ENCODE peak calls at places on chromosomes 6 and 20, in eight cellular contexts. One of them, this sample, is unnamed.

GRCh38 chr20:59013959-59014608 is 5.1 kb upstream of the TUBB1 start:
- DNase-seq in psoas muscle: no peak
- DNase-seq in activated CD4-positive, alpha-beta T cell treated with anti-CD3 and anti-CD28 coated beads, Interleukin-2, amount 50 U/mL, for 1 hour: no peak
- DNase-seq in natural killer cell: peak
- DNase-seq in left colon: no peak
- DNase-seq in naive thymus-derived CD4-positive, alpha-beta T cell: no peak
- DNase-seq in astrocyte: peak
- DNase-seq in cardiac fibroblast: no peak
- DNase-seq in this sample: no peak

GRCh38 chr6:54262956-54263355 is 45.3 kb upstream of the TINAG start:
- DNase-seq in natural killer cell: no peak
- DNase-seq in astrocyte: no peak
- DNase-seq in activated CD4-positive, alpha-beta T cell treated with anti-CD3 and anti-CD28 coated beads, Interleukin-2, amount 50 U/mL, for 1 hour: no peak
- DNase-seq in psoas muscle: no peak
- DNase-seq in naive thymus-derived CD4-positive, alpha-beta T cell: no peak
- DNase-seq in left colon: no peak
- DNase-seq in cardiac fibroblast: no peak
- DNase-seq in this sample: no peak

GRCh38 chr20:23350007-23350854 is at the start of gene NXT1:
- DNase-seq in psoas muscle: peak
- DNase-seq in astrocyte: peak
- DNase-seq in naive thymus-derived CD4-positive, alpha-beta T cell: peak
- DNase-seq in natural killer cell: peak
- DNase-seq in cardiac fibroblast: peak
- DNase-seq in left colon: peak
- DNase-seq in activated CD4-positive, alpha-beta T cell treated with anti-CD3 and anti-CD28 coated beads, Interleukin-2, amount 50 U/mL, for 1 hour: peak
- DNase-seq in this sample: peak

GRCh38 chr6:56242343-56242742 is 5.0 kb downstream of the COL21A1 start:
- DNase-seq in activated CD4-positive, alpha-beta T cell treated with anti-CD3 and anti-CD28 coated beads, Interleukin-2, amount 50 U/mL, for 1 hour: no peak
- DNase-seq in naive thymus-derived CD4-positive, alpha-beta T cell: no peak
- DNase-seq in cardiac fibroblast: peak
- DNase-seq in astrocyte: no peak
- DNase-seq in left colon: no peak
- DNase-seq in natural killer cell: no peak
- DNase-seq in psoas muscle: no peak
- DNase-seq in this sample: no peak

GRCh38 chr6:169847773-169848380 is 96.5 kb downstream of the ERMARD start:
- DNase-seq in cardiac fibroblast: no peak
- DNase-seq in psoas muscle: no peak
- DNase-seq in astrocyte: no peak
- DNase-seq in natural killer cell: no peak
- DNase-seq in left colon: no peak
- DNase-seq in naive thymus-derived CD4-positive, alpha-beta T cell: no peak
- DNase-seq in activated CD4-positive, alpha-beta T cell treated with anti-CD3 and anti-CD28 coated beads, Interleukin-2, amount 50 U/mL, for 1 hour: no peak
- DNase-seq in this sample: no peak

GRCh38 chr6:19368511-19368910 is 468.7 kb upstream of the ID4 start:
- DNase-seq in natural killer cell: no peak
- DNase-seq in naive thymus-derived CD4-positive, alpha-beta T cell: no peak
- DNase-seq in astrocyte: peak
- DNase-seq in activated CD4-positive, alpha-beta T cell treated with anti-CD3 and anti-CD28 coated beads, Interleukin-2, amount 50 U/mL, for 1 hour: no peak
- DNase-seq in left colon: no peak
- DNase-seq in psoas muscle: no peak
- DNase-seq in cardiac fibroblast: peak
- DNase-seq in this sample: no peak

GRCh38 chr6:80210618-80211017 is 104.1 kb downstream of the BCKDHB start:
- DNase-seq in cardiac fibroblast: peak
- DNase-seq in activated CD4-positive, alpha-beta T cell treated with anti-CD3 and anti-CD28 coated beads, Interleukin-2, amount 50 U/mL, for 1 hour: no peak
- DNase-seq in psoas muscle: no peak
- DNase-seq in naive thymus-derived CD4-positive, alpha-beta T cell: no peak
- DNase-seq in left colon: peak
- DNase-seq in natural killer cell: no peak
- DNase-seq in astrocyte: peak
- DNase-seq in this sample: no peak

GRCh38 chr6:75424610-75425548 is 68.7 kb downstream of the FILIP1 start:
- DNase-seq in activated CD4-positive, alpha-beta T cell treated with anti-CD3 and anti-CD28 coated beads, Interleukin-2, amount 50 U/mL, for 1 hour: no peak
- DNase-seq in left colon: no peak
- DNase-seq in cardiac fibroblast: no peak
- DNase-seq in psoas muscle: no peak
- DNase-seq in astrocyte: peak
- DNase-seq in naive thymus-derived CD4-positive, alpha-beta T cell: no peak
- DNase-seq in natural killer cell: no peak
- DNase-seq in this sample: peak

GRCh38 chr6:152695317-152696043 is 2.2 kb upstream of the MYCT1 start:
- DNase-seq in cardiac fibroblast: peak
- DNase-seq in left colon: no peak
- DNase-seq in activated CD4-positive, alpha-beta T cell treated with anti-CD3 and anti-CD28 coated beads, Interleukin-2, amount 50 U/mL, for 1 hour: no peak
- DNase-seq in psoas muscle: no peak
- DNase-seq in naive thymus-derived CD4-positive, alpha-beta T cell: no peak
- DNase-seq in astrocyte: no peak
- DNase-seq in natural killer cell: no peak
- DNase-seq in this sample: no peak

GRCh38 chr6:43746613-43747101 is 23.4 kb upstream of the VEGFA start:
- DNase-seq in astrocyte: no peak
- DNase-seq in cardiac fibroblast: peak
- DNase-seq in natural killer cell: no peak
- DNase-seq in psoas muscle: peak
- DNase-seq in activated CD4-positive, alpha-beta T cell treated with anti-CD3 and anti-CD28 coated beads, Interleukin-2, amount 50 U/mL, for 1 hour: no peak
- DNase-seq in naive thymus-derived CD4-positive, alpha-beta T cell: no peak
- DNase-seq in left colon: no peak
- DNase-seq in this sample: no peak

GRCh38 chr6:105301756-105302616 is 100.9 kb downstream of the PREP start:
- DNase-seq in cardiac fibroblast: no peak
- DNase-seq in psoas muscle: no peak
- DNase-seq in left colon: no peak
- DNase-seq in activated CD4-positive, alpha-beta T cell treated with anti-CD3 and anti-CD28 coated beads, Interleukin-2, amount 50 U/mL, for 1 hour: no peak
- DNase-seq in astrocyte: no peak
- DNase-seq in natural killer cell: no peak
- DNase-seq in naive thymus-derived CD4-positive, alpha-beta T cell: no peak
- DNase-seq in this sample: peak

GRCh38 chr6:6885521-6886088 is 222.2 kb upstream of the RREB1 start:
- DNase-seq in left colon: peak
- DNase-seq in astrocyte: no peak
- DNase-seq in activated CD4-positive, alpha-beta T cell treated with anti-CD3 and anti-CD28 coated beads, Interleukin-2, amount 50 U/mL, for 1 hour: no peak
- DNase-seq in psoas muscle: peak
- DNase-seq in cardiac fibroblast: no peak
- DNase-seq in natural killer cell: no peak
- DNase-seq in naive thymus-derived CD4-positive, alpha-beta T cell: no peak
- DNase-seq in this sample: no peak

GRCh38 chr20:33789109-33789857 is 21.9 kb upstream of the CHMP4B start:
- DNase-seq in astrocyte: peak
- DNase-seq in naive thymus-derived CD4-positive, alpha-beta T cell: no peak
- DNase-seq in left colon: peak
- DNase-seq in cardiac fibroblast: peak
- DNase-seq in natural killer cell: no peak
- DNase-seq in psoas muscle: peak
- DNase-seq in activated CD4-positive, alpha-beta T cell treated with anti-CD3 and anti-CD28 coated beads, Interleukin-2, amount 50 U/mL, for 1 hour: no peak
- DNase-seq in this sample: peak

GRCh38 chr20:62065669-62066338 is at the start of gene TAF4:
- DNase-seq in left colon: peak
- DNase-seq in astrocyte: peak
- DNase-seq in natural killer cell: peak
- DNase-seq in cardiac fibroblast: peak
- DNase-seq in psoas muscle: peak
- DNase-seq in activated CD4-positive, alpha-beta T cell treated with anti-CD3 and anti-CD28 coated beads, Interleukin-2, amount 50 U/mL, for 1 hour: peak
- DNase-seq in naive thymus-derived CD4-positive, alpha-beta T cell: peak
- DNase-seq in this sample: no peak

GRCh38 chr6:131210469-131210868 is 75.2 kb downstream of the AKAP7 start:
- DNase-seq in psoas muscle: no peak
- DNase-seq in cardiac fibroblast: no peak
- DNase-seq in activated CD4-positive, alpha-beta T cell treated with anti-CD3 and anti-CD28 coated beads, Interleukin-2, amount 50 U/mL, for 1 hour: no peak
- DNase-seq in naive thymus-derived CD4-positive, alpha-beta T cell: no peak
- DNase-seq in astrocyte: no peak
- DNase-seq in left colon: no peak
- DNase-seq in natural killer cell: no peak
- DNase-seq in this sample: peak

GRCh38 chr6:126176266-126176665 is 163.6 kb upstream of the CENPW start:
- DNase-seq in naive thymus-derived CD4-positive, alpha-beta T cell: no peak
- DNase-seq in cardiac fibroblast: peak
- DNase-seq in activated CD4-positive, alpha-beta T cell treated with anti-CD3 and anti-CD28 coated beads, Interleukin-2, amount 50 U/mL, for 1 hour: no peak
- DNase-seq in natural killer cell: no peak
- DNase-seq in astrocyte: no peak
- DNase-seq in psoas muscle: no peak
- DNase-seq in left colon: no peak
- DNase-seq in this sample: peak

GRCh38 chr6:106534564-106534982 is 94.7 kb downstream of the RTN4IP1 start:
- DNase-seq in naive thymus-derived CD4-positive, alpha-beta T cell: no peak
- DNase-seq in left colon: no peak
- DNase-seq in astrocyte: no peak
- DNase-seq in natural killer cell: no peak
- DNase-seq in cardiac fibroblast: no peak
- DNase-seq in activated CD4-positive, alpha-beta T cell treated with anti-CD3 and anti-CD28 coated beads, Interleukin-2, amount 50 U/mL, for 1 hour: peak
- DNase-seq in psoas muscle: no peak
- DNase-seq in this sample: no peak

GRCh38 chr6:123550052-123550617 is 86.6 kb downstream of the TRDN start:
- DNase-seq in left colon: no peak
- DNase-seq in natural killer cell: no peak
- DNase-seq in astrocyte: no peak
- DNase-seq in naive thymus-derived CD4-positive, alpha-beta T cell: no peak
- DNase-seq in psoas muscle: no peak
- DNase-seq in cardiac fibroblast: no peak
- DNase-seq in activated CD4-positive, alpha-beta T cell treated with anti-CD3 and anti-CD28 coated beads, Interleukin-2, amount 50 U/mL, for 1 hour: no peak
- DNase-seq in this sample: no peak

GRCh38 chr6:144662812-144663211 is 377.7 kb downstream of the UTRN start:
- DNase-seq in left colon: no peak
- DNase-seq in activated CD4-positive, alpha-beta T cell treated with anti-CD3 and anti-CD28 coated beads, Interleukin-2, amount 50 U/mL, for 1 hour: no peak
- DNase-seq in cardiac fibroblast: no peak
- DNase-seq in psoas muscle: no peak
- DNase-seq in natural killer cell: no peak
- DNase-seq in astrocyte: peak
- DNase-seq in naive thymus-derived CD4-positive, alpha-beta T cell: no peak
- DNase-seq in this sample: no peak

GRCh38 chr20:32205502-32206382 is 1.8 kb downstream of the PLAGL2 start:
- DNase-seq in psoas muscle: no peak
- DNase-seq in cardiac fibroblast: no peak
- DNase-seq in activated CD4-positive, alpha-beta T cell treated with anti-CD3 and anti-CD28 coated beads, Interleukin-2, amount 50 U/mL, for 1 hour: no peak
- DNase-seq in natural killer cell: no peak
- DNase-seq in naive thymus-derived CD4-positive, alpha-beta T cell: no peak
- DNase-seq in left colon: no peak
- DNase-seq in astrocyte: no peak
- DNase-seq in this sample: no peak

GRCh38 chr20:6769953-6770831 is 2.7 kb downstream of the BMP2 start:
- DNase-seq in psoas muscle: peak
- DNase-seq in astrocyte: peak
- DNase-seq in activated CD4-positive, alpha-beta T cell treated with anti-CD3 and anti-CD28 coated beads, Interleukin-2, amount 50 U/mL, for 1 hour: no peak
- DNase-seq in left colon: peak
- DNase-seq in natural killer cell: peak
- DNase-seq in naive thymus-derived CD4-positive, alpha-beta T cell: no peak
- DNase-seq in cardiac fibroblast: peak
- DNase-seq in this sample: no peak

GRCh38 chr6:169162249-169162967 is 91.2 kb downstream of the THBS2 start:
- DNase-seq in natural killer cell: no peak
- DNase-seq in astrocyte: no peak
- DNase-seq in activated CD4-positive, alpha-beta T cell treated with anti-CD3 and anti-CD28 coated beads, Interleukin-2, amount 50 U/mL, for 1 hour: no peak
- DNase-seq in naive thymus-derived CD4-positive, alpha-beta T cell: no peak
- DNase-seq in psoas muscle: no peak
- DNase-seq in left colon: no peak
- DNase-seq in cardiac fibroblast: no peak
- DNase-seq in this sample: no peak

GRCh38 chr6:169640347-169640972 is 61.4 kb downstream of the WDR27 start:
- DNase-seq in astrocyte: no peak
- DNase-seq in psoas muscle: no peak
- DNase-seq in natural killer cell: no peak
- DNase-seq in activated CD4-positive, alpha-beta T cell treated with anti-CD3 and anti-CD28 coated beads, Interleukin-2, amount 50 U/mL, for 1 hour: no peak
- DNase-seq in left colon: no peak
- DNase-seq in naive thymus-derived CD4-positive, alpha-beta T cell: no peak
- DNase-seq in cardiac fibroblast: peak
- DNase-seq in this sample: no peak

GRCh38 chr20:52011093-52011492 is 180.5 kb downstream of the ZFP64 start:
- DNase-seq in naive thymus-derived CD4-positive, alpha-beta T cell: no peak
- DNase-seq in psoas muscle: no peak
- DNase-seq in left colon: no peak
- DNase-seq in natural killer cell: no peak
- DNase-seq in cardiac fibroblast: no peak
- DNase-seq in astrocyte: no peak
- DNase-seq in activated CD4-positive, alpha-beta T cell treated with anti-CD3 and anti-CD28 coated beads, Interleukin-2, amount 50 U/mL, for 1 hour: no peak
- DNase-seq in this sample: no peak

GRCh38 chr20:24318569-24319352 is 150.7 kb upstream of the SYNDIG1 start:
- DNase-seq in naive thymus-derived CD4-positive, alpha-beta T cell: no peak
- DNase-seq in cardiac fibroblast: no peak
- DNase-seq in left colon: no peak
- DNase-seq in psoas muscle: no peak
- DNase-seq in activated CD4-positive, alpha-beta T cell treated with anti-CD3 and anti-CD28 coated beads, Interleukin-2, amount 50 U/mL, for 1 hour: no peak
- DNase-seq in astrocyte: no peak
- DNase-seq in natural killer cell: no peak
- DNase-seq in this sample: no peak

GRCh38 chr20:25206063-25206403 is 10.5 kb downstream of the ENTPD6 start:
- DNase-seq in natural killer cell: no peak
- DNase-seq in naive thymus-derived CD4-positive, alpha-beta T cell: no peak
- DNase-seq in activated CD4-positive, alpha-beta T cell treated with anti-CD3 and anti-CD28 coated beads, Interleukin-2, amount 50 U/mL, for 1 hour: no peak
- DNase-seq in psoas muscle: no peak
- DNase-seq in left colon: no peak
- DNase-seq in cardiac fibroblast: no peak
- DNase-seq in astrocyte: no peak
- DNase-seq in this sample: no peak

GRCh38 chr6:113560376-113560775 is 296.8 kb upstream of the MARCKS start:
- DNase-seq in astrocyte: no peak
- DNase-seq in cardiac fibroblast: no peak
- DNase-seq in left colon: no peak
- DNase-seq in natural killer cell: no peak
- DNase-seq in activated CD4-positive, alpha-beta T cell treated with anti-CD3 and anti-CD28 coated beads, Interleukin-2, amount 50 U/mL, for 1 hour: no peak
- DNase-seq in naive thymus-derived CD4-positive, alpha-beta T cell: no peak
- DNase-seq in psoas muscle: no peak
- DNase-seq in this sample: no peak

GRCh38 chr6:147106759-147107401 is 97.3 kb upstream of the STXBP5 start:
- DNase-seq in activated CD4-positive, alpha-beta T cell treated with anti-CD3 and anti-CD28 coated beads, Interleukin-2, amount 50 U/mL, for 1 hour: no peak
- DNase-seq in psoas muscle: no peak
- DNase-seq in natural killer cell: no peak
- DNase-seq in cardiac fibroblast: peak
- DNase-seq in astrocyte: peak
- DNase-seq in left colon: no peak
- DNase-seq in naive thymus-derived CD4-positive, alpha-beta T cell: no peak
- DNase-seq in this sample: no peak

GRCh38 chr6:57108691-57109090 is 18.7 kb downstream of the ZNF451 start:
- DNase-seq in naive thymus-derived CD4-positive, alpha-beta T cell: no peak
- DNase-seq in left colon: no peak
- DNase-seq in astrocyte: no peak
- DNase-seq in natural killer cell: no peak
- DNase-seq in cardiac fibroblast: no peak
- DNase-seq in psoas muscle: no peak
- DNase-seq in activated CD4-positive, alpha-beta T cell treated with anti-CD3 and anti-CD28 coated beads, Interleukin-2, amount 50 U/mL, for 1 hour: no peak
- DNase-seq in this sample: no peak

This sample was measured in HFF-Myc.